ENCODE peak calls at places on chromosomes 11 and 22, in six cellular contexts. One of them, this sample, is unnamed.

GRCh38 chr11:84398017-84398626 is 1112.0 kb upstream of the CCDC90B start:
- DNase-seq in dorsolateral prefrontal cortex: no peak
- DNase-seq in Peyer's patch: no peak
- DNase-seq in fibroblast of pulmonary artery: peak; percentile 66
- DNase-seq in IMR-90: peak; percentile 1
- DNase-seq in GM06990: no peak
- DNase-seq in this sample: no peak

GRCh38 chr11:102527701-102528100 is 2.8 kb downstream of the MMP7 start:
- DNase-seq in dorsolateral prefrontal cortex: no peak
- DNase-seq in Peyer's patch: no peak
- DNase-seq in fibroblast of pulmonary artery: no peak
- DNase-seq in IMR-90: no peak
- DNase-seq in GM06990: no peak
- DNase-seq in this sample: no peak

GRCh38 chr22:22342697-22343602 is 98.4 kb downstream of the VPREB1 start:
- DNase-seq in dorsolateral prefrontal cortex: no peak
- DNase-seq in Peyer's patch: peak; percentile 94
- DNase-seq in fibroblast of pulmonary artery: peak; percentile 34
- DNase-seq in IMR-90: no peak
- DNase-seq in GM06990: peak; percentile 45
- DNase-seq in this sample: peak; percentile 54

GRCh38 chr22:17484608-17485007 is 78.7 kb upstream of the SLC25A18 start:
- DNase-seq in dorsolateral prefrontal cortex: no peak
- DNase-seq in Peyer's patch: no peak
- DNase-seq in fibroblast of pulmonary artery: no peak
- DNase-seq in IMR-90: no peak
- DNase-seq in GM06990: no peak
- DNase-seq in this sample: no peak

GRCh38 chr11:34480339-34480738 is 33.3 kb downstream of the ELF5 start:
- DNase-seq in dorsolateral prefrontal cortex: no peak
- DNase-seq in Peyer's patch: no peak
- DNase-seq in fibroblast of pulmonary artery: peak; percentile 4
- DNase-seq in IMR-90: peak; percentile 22
- DNase-seq in GM06990: no peak
- DNase-seq in this sample: no peak

GRCh38 chr11:100789500-100789899 is 102.4 kb downstream of the ARHGAP42 start:
- DNase-seq in dorsolateral prefrontal cortex: no peak
- DNase-seq in Peyer's patch: peak; percentile 76
- DNase-seq in fibroblast of pulmonary artery: no peak
- DNase-seq in IMR-90: peak; percentile 11
- DNase-seq in GM06990: no peak
- DNase-seq in this sample: no peak

GRCh38 chr22:24106385-24107381 is 74.6 kb upstream of the SUSD2 start:
- DNase-seq in dorsolateral prefrontal cortex: no peak
- DNase-seq in Peyer's patch: peak; percentile 67
- DNase-seq in fibroblast of pulmonary artery: no peak
- DNase-seq in IMR-90: no peak
- DNase-seq in GM06990: peak; percentile 32
- DNase-seq in this sample: peak; percentile 44

GRCh38 chr11:116162541-116163230 is 610.1 kb downstream of the BUD13 start:
- DNase-seq in dorsolateral prefrontal cortex: no peak
- DNase-seq in Peyer's patch: no peak
- DNase-seq in fibroblast of pulmonary artery: no peak
- DNase-seq in IMR-90: no peak
- DNase-seq in GM06990: no peak
- DNase-seq in this sample: no peak

GRCh38 chr11:70503878-70504240 is 105.5 kb downstream of the CTTN start:
- DNase-seq in dorsolateral prefrontal cortex: no peak
- DNase-seq in Peyer's patch: no peak
- DNase-seq in fibroblast of pulmonary artery: no peak
- DNase-seq in IMR-90: no peak
- DNase-seq in GM06990: no peak
- DNase-seq in this sample: no peak

GRCh38 chr22:44968736-44969135 is 41.1 kb downstream of the PHF21B start:
- DNase-seq in dorsolateral prefrontal cortex: no peak
- DNase-seq in Peyer's patch: no peak
- DNase-seq in fibroblast of pulmonary artery: no peak
- DNase-seq in IMR-90: no peak
- DNase-seq in GM06990: no peak
- DNase-seq in this sample: no peak

DNA sequence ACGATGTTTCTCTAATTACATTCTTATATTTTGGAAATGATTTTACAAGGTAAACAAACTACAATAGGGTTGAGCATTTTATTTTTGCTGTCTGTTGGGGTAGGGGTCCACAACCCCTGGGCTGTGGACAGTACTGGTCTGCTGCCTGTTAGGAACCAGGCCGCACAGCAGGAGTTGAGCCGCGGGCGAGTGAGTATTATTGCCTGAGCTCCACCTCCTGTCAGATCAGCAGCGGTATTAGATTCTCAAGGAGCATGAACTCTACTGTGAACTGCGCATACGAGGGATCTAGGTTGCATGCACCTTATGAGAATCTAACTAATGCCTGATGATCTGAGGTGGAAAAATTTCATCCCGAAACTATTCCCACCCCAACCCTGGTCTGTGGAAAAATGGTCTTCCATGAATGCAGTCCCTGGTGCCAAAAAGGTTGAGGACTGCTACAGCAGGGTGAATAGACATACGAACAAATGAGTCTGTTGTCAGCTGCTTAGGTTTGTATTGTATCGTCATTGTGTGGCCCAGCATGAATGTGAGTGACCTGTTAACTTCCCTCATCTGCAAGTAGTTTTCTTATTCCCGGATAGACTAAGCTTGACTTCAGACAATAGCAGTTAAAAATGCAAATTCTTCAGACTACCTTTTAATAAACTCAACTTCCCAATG is 29.8 kb downstream of the RNF141 start:
- DNase-seq in dorsolateral prefrontal cortex: no peak
- DNase-seq in Peyer's patch: no peak
- DNase-seq in fibroblast of pulmonary artery: no peak
- DNase-seq in IMR-90: no peak
- DNase-seq in GM06990: no peak
- DNase-seq in this sample: no peak
- TF ChIP-seq CTCF in dorsolateral prefrontal cortex: no peak
- TF ChIP-seq CTCF in Peyer's patch: no peak
- TF ChIP-seq CTCF in fibroblast of pulmonary artery: no peak
- TF ChIP-seq CTCF in IMR-90: no peak
- TF ChIP-seq CTCF in GM06990: no peak
- TF ChIP-seq CTCF in this sample: no peak

DNA sequence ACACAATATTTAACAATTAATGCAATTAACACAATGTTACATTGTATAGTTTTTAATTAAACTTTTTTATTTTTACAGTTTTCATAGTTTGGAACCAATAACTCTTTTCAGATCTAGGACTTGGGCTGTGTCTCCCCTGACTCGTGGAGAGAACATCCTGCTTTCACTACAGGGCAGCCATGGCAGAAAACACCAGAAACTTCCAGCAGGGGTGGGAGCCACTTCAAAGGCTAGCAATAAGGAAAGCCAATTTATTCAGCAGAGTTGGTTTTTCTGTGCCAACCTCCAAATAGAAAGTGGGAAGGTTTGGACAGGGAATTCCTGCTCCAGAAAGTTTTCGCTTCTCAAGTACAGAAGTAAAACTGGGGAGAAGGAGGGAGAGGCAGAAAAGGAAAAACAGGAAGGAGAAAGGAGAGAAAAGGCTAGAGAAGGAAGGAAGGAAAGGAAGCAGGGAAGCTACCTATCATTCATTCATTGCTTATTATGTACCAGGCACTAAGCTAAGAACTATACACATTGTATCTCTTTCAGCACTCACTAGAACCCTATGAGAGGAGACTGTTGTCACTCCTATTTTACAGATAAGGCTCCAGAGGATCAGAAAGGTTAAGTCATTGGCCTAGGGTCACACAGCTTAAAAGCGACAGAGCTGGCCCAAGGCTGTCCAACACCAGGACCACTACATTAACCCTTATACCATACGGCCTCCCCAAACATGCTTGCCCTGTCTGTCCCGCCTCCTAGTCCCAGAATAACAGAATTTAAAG is 54.8 kb upstream of the CREB3L1 start:
- DNase-seq in dorsolateral prefrontal cortex: peak; percentile 21
- DNase-seq in Peyer's patch: no peak
- DNase-seq in fibroblast of pulmonary artery: no peak
- DNase-seq in IMR-90: peak; percentile 7
- DNase-seq in GM06990: no peak
- DNase-seq in this sample: no peak
- TF ChIP-seq CTCF in dorsolateral prefrontal cortex: no peak
- TF ChIP-seq CTCF in Peyer's patch: no peak
- TF ChIP-seq CTCF in fibroblast of pulmonary artery: no peak
- TF ChIP-seq CTCF in IMR-90: no peak
- TF ChIP-seq CTCF in GM06990: no peak
- TF ChIP-seq CTCF in this sample: no peak

DNA sequence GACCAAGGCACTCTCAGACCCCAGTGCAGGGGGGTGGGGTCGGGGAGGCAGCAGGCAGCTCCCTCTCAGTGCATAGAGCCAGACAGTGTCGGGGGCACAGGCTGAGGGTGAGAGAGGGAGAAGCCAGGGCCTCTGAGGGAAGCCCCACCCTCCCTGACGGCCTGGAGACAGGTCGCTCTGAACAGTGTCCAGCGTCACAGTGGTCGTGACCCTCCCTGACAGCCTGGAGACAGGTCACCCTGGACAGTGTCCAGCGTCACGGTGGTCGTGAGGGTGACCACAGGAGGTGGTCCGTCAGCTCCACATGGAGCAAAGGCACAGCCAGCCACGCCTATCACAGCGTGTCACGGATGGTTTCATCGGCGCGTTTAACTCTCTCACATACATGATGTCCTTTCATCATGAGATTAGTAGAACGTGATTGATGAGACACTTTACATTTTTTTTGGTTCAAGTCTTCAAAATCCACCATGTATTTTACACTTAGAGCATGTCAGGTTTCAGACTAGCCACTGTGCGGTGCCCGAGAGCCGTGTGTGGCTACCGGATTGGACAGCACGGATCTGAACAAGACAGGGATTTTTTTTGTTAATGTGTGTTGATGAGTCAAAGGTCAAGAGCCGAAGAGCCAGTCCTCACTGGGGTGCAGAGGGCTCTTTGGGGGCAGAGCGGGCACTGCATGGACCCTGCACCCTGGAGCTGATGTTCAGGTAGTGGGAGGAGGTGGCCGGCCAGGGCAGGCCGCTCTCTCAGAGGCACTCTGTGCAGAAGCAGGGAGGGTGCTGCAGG is 23.9 kb upstream of the PANX2 start:
- DNase-seq in dorsolateral prefrontal cortex: peak; percentile 89
- DNase-seq in Peyer's patch: peak; percentile 75
- DNase-seq in fibroblast of pulmonary artery: peak; percentile 80
- DNase-seq in IMR-90: peak; percentile 71
- DNase-seq in GM06990: no peak
- DNase-seq in this sample: no peak
- TF ChIP-seq CTCF in dorsolateral prefrontal cortex: peak; percentile 69
- TF ChIP-seq CTCF in Peyer's patch: peak; percentile 82
- TF ChIP-seq CTCF in fibroblast of pulmonary artery: peak; percentile 98
- TF ChIP-seq CTCF in IMR-90: peak; percentile 85
- TF ChIP-seq CTCF in GM06990: no peak
- TF ChIP-seq CTCF in this sample: no peak

DNA sequence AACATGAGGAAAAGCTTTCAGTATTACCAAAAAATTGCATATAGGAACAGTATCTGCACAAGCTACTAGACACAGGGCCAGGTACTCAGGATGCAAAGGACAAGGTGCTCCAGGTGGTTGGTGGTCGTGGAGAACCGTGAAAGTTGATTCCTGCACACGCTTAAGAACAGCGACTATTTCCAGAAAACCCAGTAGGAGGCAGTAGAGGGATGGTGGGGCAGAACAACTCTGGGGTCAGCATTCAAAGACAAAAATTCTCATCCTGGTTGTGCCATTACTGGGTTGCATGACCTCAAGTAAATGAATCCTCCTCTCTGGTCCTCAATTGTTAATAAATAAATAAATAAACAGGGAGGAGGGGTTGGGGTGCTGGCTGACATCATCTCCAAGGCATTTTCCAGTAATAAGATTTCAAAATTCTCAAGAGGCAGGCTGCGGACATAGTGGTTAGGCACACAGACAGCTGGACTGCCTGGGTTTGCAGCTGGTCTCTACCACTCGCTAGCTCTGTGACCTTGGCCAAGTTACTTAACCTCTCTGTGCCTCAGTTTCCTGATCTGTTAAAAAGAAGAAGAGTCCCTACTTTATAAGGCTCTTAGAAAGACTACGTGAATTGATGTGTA is 89.6 kb downstream of the ISX start:
- DNase-seq in dorsolateral prefrontal cortex: no peak
- DNase-seq in Peyer's patch: no peak
- DNase-seq in fibroblast of pulmonary artery: no peak
- DNase-seq in IMR-90: no peak
- DNase-seq in GM06990: no peak
- DNase-seq in this sample: no peak
- TF ChIP-seq CTCF in dorsolateral prefrontal cortex: no peak
- TF ChIP-seq CTCF in Peyer's patch: no peak
- TF ChIP-seq CTCF in fibroblast of pulmonary artery: no peak
- TF ChIP-seq CTCF in IMR-90: peak; percentile 8
- TF ChIP-seq CTCF in GM06990: peak; percentile 12
- TF ChIP-seq CTCF in this sample: no peak

DNA sequence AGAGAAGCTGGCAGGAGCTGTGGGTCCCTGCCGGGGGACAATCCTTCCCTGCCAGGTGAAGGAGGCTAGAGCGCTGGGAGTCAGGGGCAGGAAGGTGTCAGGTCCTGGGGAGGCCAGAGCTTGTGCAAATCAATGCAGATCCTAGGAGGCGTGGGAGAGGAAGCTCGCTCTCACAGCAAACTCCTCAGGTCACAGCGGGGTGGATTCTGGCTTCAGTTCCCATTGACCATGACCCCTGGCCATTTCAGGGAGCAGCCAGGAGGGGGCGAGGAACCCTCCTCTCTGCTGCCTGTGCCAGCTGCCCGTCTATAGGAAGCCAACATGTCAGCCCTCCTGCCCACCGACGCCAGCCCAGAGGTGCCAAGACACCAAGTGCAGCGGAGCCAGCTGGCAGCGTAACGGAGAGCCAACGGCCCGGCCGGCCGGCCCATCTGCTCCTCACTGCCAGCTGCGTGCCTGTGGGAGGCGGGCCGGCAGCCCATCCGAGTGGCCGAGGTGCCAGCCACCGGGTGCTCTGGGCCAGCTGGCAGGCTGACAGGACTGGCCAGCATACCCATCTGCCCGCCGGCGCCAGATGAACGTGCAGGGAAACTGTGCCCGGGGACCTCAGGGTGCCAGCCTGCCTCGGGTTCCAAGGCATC is 374.9 kb downstream of the MIAT start:
- DNase-seq in dorsolateral prefrontal cortex: peak; percentile 46
- DNase-seq in Peyer's patch: no peak
- DNase-seq in fibroblast of pulmonary artery: no peak
- DNase-seq in IMR-90: no peak
- DNase-seq in GM06990: no peak
- DNase-seq in this sample: no peak
- TF ChIP-seq CTCF in dorsolateral prefrontal cortex: peak; percentile 10
- TF ChIP-seq CTCF in Peyer's patch: no peak
- TF ChIP-seq CTCF in fibroblast of pulmonary artery: no peak
- TF ChIP-seq CTCF in IMR-90: no peak
- TF ChIP-seq CTCF in GM06990: no peak
- TF ChIP-seq CTCF in this sample: no peak

This sample was measured in GM13977.